ENCODE peak calls at places on chromosomes 4 and X, in ten cellular contexts. Z, Y, G, N, W, J, P, U, O and R are unnamed samples.

GRCh38 chrX:72027914-72028307 is 103.8 kb downstream of the RTL5 start:
- DNase-seq in W (no peak), N (no peak), Y (no peak), U (no peak), O (no peak), P (no peak), J (no peak), Z (no peak), G (peak), R (no peak)

GRCh38 chr4:184475096-184475461 is 729 bp upstream of the IRF2 start:
- DNase-seq in P (peak), J (peak), W (no peak), N (no peak), U (peak), G (peak), Y (no peak), O (peak), Z (peak), R (peak)

GRCh38 chrX:119880552-119881437 is 9.2 kb downstream of the NDUFA1 start:
- DNase-seq in J (peak), P (peak), Z (peak), Y (no peak), W (peak), G (no peak), U (peak), N (peak), O (peak), R (peak)

GRCh38 chr4:158131037-158131436 is 41.8 kb downstream of the GASK1B start:
- DNase-seq in Z (no peak), N (no peak), Y (no peak), O (no peak), P (no peak), W (no peak), U (no peak), G (no peak), J (no peak), R (no peak)

GRCh38 chrX:55167124-55167523 is 53.0 kb upstream of the PAGE5 start:
- DNase-seq in N (no peak), J (no peak), O (no peak), P (no peak), W (peak), Y (no peak), U (no peak), G (no peak), Z (no peak), R (no peak)

GRCh38 chrX:29419774-29420553 is 795.4 kb upstream of the MAGEB2 start:
- DNase-seq in U (peak), Z (no peak), W (peak), O (no peak), P (no peak), J (no peak), N (peak), Y (no peak), G (no peak), R (no peak)

GRCh38 chr4:75633846-75634245 is 3.5 kb upstream of the CDKL2 start:
- DNase-seq in Y (no peak), W (no peak), Z (no peak), J (no peak), G (no peak), O (no peak), U (peak), P (no peak), N (peak), R (no peak)

GRCh38 chrX:124488412-124489161 is 142.2 kb downstream of the SH2D1A start:
- DNase-seq in W (no peak), O (no peak), Z (no peak), G (no peak), N (no peak), U (no peak), Y (no peak), J (no peak), P (no peak), R (no peak)

GRCh38 chr4:40205259-40206198 is 8.7 kb downstream of the RHOH start:
- DNase-seq in Y (no peak), U (no peak), G (no peak), P (no peak), O (no peak), N (no peak), J (no peak), Z (peak), W (no peak), R (peak)

GRCh38 chrX:130097507-130098201 is 12.6 kb downstream of the ELF4 start:
- DNase-seq in J (peak), Z (peak), O (peak), W (no peak), Y (no peak), N (no peak), U (no peak), G (no peak), P (no peak), R (no peak)

GRCh38 chr4:153488719-153489384 is 22.7 kb downstream of the TMEM131L start:
- DNase-seq in O (no peak), Y (no peak), Z (peak), G (no peak), N (peak), W (no peak), U (peak), P (peak), J (no peak), R (no peak)

GRCh38 chr4:145830699-145831098 is 107.9 kb downstream of the ZNF827 start:
- DNase-seq in P (no peak), G (no peak), N (no peak), U (no peak), W (no peak), Z (no peak), O (no peak), Y (no peak), J (no peak), R (peak)

GRCh38 chr4:57043304-57044251 is 64.9 kb downstream of the POLR2B start:
- DNase-seq in Y (no peak), G (no peak), Z (no peak), W (no peak), N (peak), J (no peak), U (no peak), P (no peak), O (no peak), R (no peak)

GRCh38 chr4:27638163-27638915 is 777.7 kb downstream of the STIM2 start:
- DNase-seq in W (peak), N (no peak), P (no peak), G (no peak), U (no peak), Y (no peak), Z (no peak), J (no peak), O (no peak), R (no peak)

GRCh38 chr4:181949704-181950312 is 293.4 kb upstream of the TENM3 start:
- DNase-seq in Z (no peak), J (no peak), W (no peak), Y (no peak), U (no peak), O (no peak), P (no peak), N (no peak), G (no peak), R (no peak)

GRCh38 chr4:115906428-115906827 is 793.0 kb upstream of the NDST4 start:
- DNase-seq in N (no peak), W (no peak), Z (no peak), Y (no peak), U (no peak), G (no peak), J (no peak), O (no peak), P (no peak), R (no peak)

DNA sequence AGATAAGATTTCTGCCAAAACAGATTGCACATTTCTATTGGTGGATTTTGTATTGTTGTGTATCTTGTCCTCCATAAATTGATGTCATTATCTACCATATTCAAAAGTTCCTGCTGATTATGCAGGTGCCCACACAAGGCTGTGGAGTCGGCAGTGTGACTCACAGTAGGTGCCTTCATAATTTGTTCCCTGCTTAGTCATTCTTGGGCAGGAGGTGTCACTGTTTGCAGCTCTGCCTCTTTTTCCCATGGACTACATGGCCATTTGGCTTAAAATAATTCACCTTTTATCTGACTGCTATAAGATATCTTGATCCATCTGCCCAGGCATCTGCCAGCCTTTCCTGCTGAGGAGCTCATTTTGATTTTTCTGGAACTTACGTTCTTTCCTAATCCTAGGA is 33.6 kb upstream of the ENPEP start:
- DNase-seq in Y (no peak), O (no peak), U (no peak), Z (peak), G (no peak), J (no peak), N (no peak), P (no peak), W (no peak), R (no peak)
- TF ChIP-seq CTCF in Y (no peak), O (no peak), U (peak), Z (no peak), G (no peak), J (no peak), N (no peak), P (no peak), W (no peak), R (no peak)

DNA sequence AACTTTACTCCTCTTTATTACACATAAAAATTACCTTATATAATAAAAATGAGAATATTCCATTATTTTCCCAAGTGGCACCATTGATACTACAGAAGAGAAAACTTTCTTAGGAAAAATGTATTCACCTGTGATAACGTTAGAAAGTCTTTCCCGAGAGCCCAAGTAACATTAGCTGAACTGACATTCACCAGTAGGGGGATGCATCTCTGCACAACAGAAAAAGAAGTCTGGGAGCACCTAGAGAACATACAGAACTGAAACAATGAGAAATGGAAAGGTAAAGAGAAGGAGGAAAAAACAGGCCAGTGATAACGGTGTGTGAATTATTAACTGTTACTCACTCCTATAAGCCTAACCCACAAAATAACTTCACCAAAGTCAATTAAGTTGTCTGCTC is 423.3 kb downstream of the CENPC start:
- DNase-seq in O (peak), Z (no peak), G (no peak), N (no peak), J (no peak), W (no peak), P (no peak), U (no peak), Y (no peak), R (no peak)
- TF ChIP-seq CTCF in O (peak), Z (no peak), G (no peak), N (peak), J (no peak), W (no peak), P (peak), U (peak), Y (peak), R (peak)

DNA sequence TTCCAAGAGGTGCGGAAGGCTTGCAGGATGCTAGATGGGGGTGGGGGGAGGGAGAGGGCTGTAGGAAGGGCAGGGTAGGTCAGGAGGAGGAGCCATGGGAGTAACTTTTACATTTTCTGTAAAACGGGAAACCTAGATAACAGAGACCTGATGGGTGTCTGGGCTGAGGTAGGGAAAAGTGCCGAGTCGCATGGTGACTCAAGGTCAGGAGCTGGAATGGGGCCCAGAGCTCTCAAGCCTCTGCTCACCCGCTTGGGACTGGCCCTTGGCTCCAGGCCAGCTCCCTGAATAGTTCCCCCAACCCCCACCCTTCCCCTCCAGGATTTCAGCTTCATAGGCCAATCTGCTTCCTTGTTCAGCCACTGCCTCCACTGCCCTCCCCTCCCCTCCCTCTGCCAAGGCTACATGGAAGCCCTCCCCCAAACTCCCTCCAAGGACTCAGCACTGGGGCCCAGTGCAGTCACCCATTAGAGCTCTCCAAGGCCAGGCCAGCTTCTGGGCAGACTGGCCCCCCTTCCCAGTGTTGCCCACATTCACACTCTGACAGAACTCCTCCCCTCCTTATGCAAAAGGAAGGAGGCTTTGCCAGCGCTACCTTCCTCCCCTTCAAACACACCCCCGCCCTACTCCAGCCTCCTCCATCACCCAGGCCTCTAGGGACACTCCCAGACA is 43.6 kb downstream of the TSC22D3 start:
- DNase-seq in J (peak), Y (no peak), O (no peak), Z (no peak), W (peak), U (peak), P (peak), N (peak), G (peak), R (no peak)
- TF ChIP-seq CTCF in J (no peak), Y (no peak), O (no peak), Z (no peak), W (no peak), U (no peak), P (no peak), N (no peak), G (no peak), R (no peak)

GRCh38 chrX:23902419-23902818 is 5.3 kb downstream of the APOO start:
- DNase-seq in Z (no peak), P (no peak), O (no peak), N (peak), Y (no peak), G (no peak), W (no peak), J (no peak), U (peak), R (peak)
- TF ChIP-seq CTCF in Z (peak), P (peak), O (peak), N (peak), Y (peak), G (peak), W (no peak), J (peak), U (peak), R (peak)

GRCh38 chrX:153766871-153767673 is 3.0 kb downstream of the PLXNB3 start:
- DNase-seq in Y (no peak), W (no peak), Z (no peak), P (no peak), N (no peak), O (no peak), G (peak), J (no peak), U (no peak), R (peak)

GRCh38 chrX:153767674-153768055 is 3.6 kb downstream of the PLXNB3 start:
- DNase-seq in J (no peak), U (no peak), W (no peak), P (no peak), G (peak), N (no peak), Y (no peak), O (no peak), Z (no peak), R (no peak)

GRCh38 chrX:153769865-153770605 is 6.0 kb downstream of the PLXNB3 start:
- DNase-seq in P (no peak), J (no peak), N (no peak), U (no peak), O (no peak), Z (no peak), Y (no peak), W (no peak), G (peak), R (peak)

GRCh38 chrX:153769158-153769864 is 5.3 kb downstream of the PLXNB3 start:
- DNase-seq in O (no peak), U (no peak), J (no peak), G (peak), Z (no peak), Y (no peak), W (no peak), P (no peak), N (no peak), R (peak)

GRCh38 chrX:153768311-153769157 is 4.5 kb downstream of the PLXNB3 start:
- DNase-seq in P (no peak), Y (no peak), U (no peak), N (no peak), J (no peak), Z (no peak), G (peak), W (no peak), O (no peak), R (peak)
- TF ChIP-seq CTCF in P (no peak), Y (no peak), U (no peak), N (no peak), J (no peak), Z (no peak), G (no peak), W (no peak), O (no peak), R (no peak)

DNA sequence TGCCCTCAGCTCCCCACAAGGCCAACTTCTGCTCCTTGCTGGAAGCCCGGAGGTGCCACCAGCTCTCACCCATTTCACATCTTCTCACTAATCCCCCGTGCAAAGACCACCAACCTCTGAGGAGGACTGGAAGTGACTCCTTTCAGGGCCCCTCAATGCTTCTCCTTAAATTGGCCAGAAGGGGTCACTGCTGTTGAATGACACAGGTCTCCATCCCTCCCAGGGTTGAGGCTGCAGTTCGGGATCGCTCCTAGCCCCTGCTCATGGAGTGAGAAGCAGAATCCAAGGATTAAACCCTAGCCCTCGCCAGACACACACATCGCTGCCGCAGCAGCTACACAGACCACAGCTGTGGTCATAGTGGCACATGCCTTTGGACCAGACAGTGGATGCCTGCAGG is 279.5 kb upstream of the TAPT1 start:
- DNase-seq in W (no peak), O (peak), Y (no peak), Z (no peak), G (no peak), J (no peak), P (peak), N (no peak), U (peak), R (no peak)
- TF ChIP-seq CTCF in W (no peak), O (no peak), Y (peak), Z (no peak), G (no peak), J (peak), P (peak), N (peak), U (peak), R (no peak)